ENCODE peak calls at places on chromosomes 4 and X, in six cellular contexts. V is endothelial cell of umbilical vein, L is stomach, I is breast epithelium, N is vagina, K is GM23338. D is an unnamed sample.

GRCh38 chr4:70632028-70632427 is 3.5 kb downstream of the ENAM start:
- DNase-seq in V (peak), L (no peak), I (no peak), N (no peak), K (no peak), D (no peak)

GRCh38 chrX:100648601-100649417 is 4.8 kb downstream of the SRPX2 start:
- DNase-seq in V (peak), L (no peak), I (no peak), N (no peak), K (peak), D (peak)

GRCh38 chr4:64713256-64713840 is 304.1 kb upstream of the TECRL start:
- DNase-seq in V (peak), L (no peak), I (no peak), N (no peak), K (peak), D (no peak)

GRCh38 chr4:22237155-22237751 is 278.6 kb downstream of the ADGRA3 start:
- DNase-seq in V (no peak), L (peak), I (no peak), N (no peak), K (peak), D (peak)

GRCh38 chrX:13646154-13646549 is 6.8 kb upstream of the TCEANC start:
- DNase-seq in V (peak), L (peak), I (no peak), N (no peak), K (peak), D (peak)

GRCh38 chrX:39456894-39457600 is 640.7 kb downstream of the BCOR start:
- DNase-seq in V (no peak), L (no peak), I (no peak), N (no peak), K (no peak), D (no peak)

GRCh38 chrX:117568238-117568637 is 548.4 kb downstream of the KLHL13 start:
- DNase-seq in V (no peak), L (no peak), I (no peak), N (no peak), K (no peak), D (no peak)

GRCh38 chr4:105147226-105148151 is 813 bp downstream of the TET2 start:
- DNase-seq in V (peak), L (peak), I (no peak), N (no peak), K (peak), D (peak)

GRCh38 chr4:37635155-37635554 is 51.0 kb downstream of the RELL1 start:
- DNase-seq in V (no peak), L (no peak), I (no peak), N (no peak), K (no peak), D (no peak)

GRCh38 chr4:44017422-44017739 is 431.2 kb downstream of the KCTD8 start:
- DNase-seq in V (no peak), L (no peak), I (no peak), N (no peak), K (no peak), D (no peak)

GRCh38 chr4:2716236-2716635 is 39.9 kb downstream of the TNIP2 start:
- DNase-seq in V (no peak), L (no peak), I (no peak), N (no peak), K (no peak), D (no peak)

GRCh38 chr4:102817613-102818268 is 9.6 kb downstream of the UBE2D3 start:
- DNase-seq in V (no peak), L (no peak), I (no peak), N (no peak), K (no peak), D (no peak)

GRCh38 chr4:5749568-5749967 is 38.6 kb downstream of the EVC start:
- DNase-seq in V (no peak), L (no peak), I (no peak), N (no peak), K (no peak), D (no peak)

GRCh38 chr4:5751918-5752802 is 41.2 kb downstream of the EVC start:
- DNase-seq in V (peak), L (no peak), I (no peak), N (no peak), K (peak), D (no peak)

GRCh38 chr4:5752803-5753184 is 41.8 kb downstream of the EVC start:
- DNase-seq in V (no peak), L (no peak), I (no peak), N (no peak), K (no peak), D (no peak)

GRCh38 chr4:5750052-5750950 is 39.3 kb downstream of the EVC start:
- DNase-seq in V (peak), L (no peak), I (no peak), N (no peak), K (no peak), D (no peak)

GRCh38 chr4:5751073-5751917 is 40.3 kb downstream of the EVC start:
- DNase-seq in V (no peak), L (no peak), I (no peak), N (no peak), K (peak), D (no peak)
- TF ChIP-seq CTCF in V (no peak), L (no peak), I (no peak), N (no peak), K (peak), D (no peak)

GRCh38 chr4:142129473-142129872 is 493.1 kb downstream of the IL15 start:
- DNase-seq in V (peak), L (no peak), I (no peak), N (no peak), K (no peak), D (no peak)
- H3K27ac ChIP-seq in V (no peak), L (peak), I (no peak), N (no peak), K (no peak), D (no peak)

GRCh38 chr4:7649741-7650531 is 215.2 kb upstream of the PSAPL1 start:
- DNase-seq in V (peak), L (no peak), I (no peak), N (no peak), K (no peak), D (peak)
- TF ChIP-seq POLR2AphosphoS5 in V (peak), L (no peak), I (no peak), N (peak), K (no peak), D (no peak)

DNA sequence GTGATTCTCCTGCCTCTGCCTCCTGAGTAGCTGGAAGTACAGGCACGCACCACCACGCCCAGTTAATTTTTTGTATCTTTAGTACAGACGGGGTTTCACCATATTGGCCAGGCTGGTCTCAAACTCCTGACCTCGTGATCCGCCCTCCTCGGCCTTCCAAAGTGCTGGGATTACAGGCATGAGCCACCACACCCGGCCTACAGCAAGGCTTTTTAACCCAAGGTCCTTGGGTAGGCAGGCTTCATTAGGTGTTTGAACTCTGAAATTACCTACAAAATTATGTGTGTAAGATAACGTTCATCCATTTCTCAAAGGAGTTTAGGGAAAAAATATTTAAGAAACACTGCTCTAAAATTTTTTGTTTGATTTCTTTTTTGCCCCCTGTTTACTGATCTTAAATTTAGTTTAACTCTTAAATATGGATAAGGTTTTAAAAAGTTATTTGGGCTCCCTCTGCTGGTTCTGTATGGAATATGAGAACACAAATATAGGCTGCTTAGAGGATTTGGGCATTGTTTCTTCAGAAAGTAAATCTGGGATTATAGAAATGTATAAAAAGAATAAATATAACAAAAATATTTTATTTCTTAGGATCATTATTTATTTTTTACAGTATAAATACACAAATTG is 92.8 kb downstream of the CBR4 start:
- DNase-seq in V (peak), L (no peak), I (no peak), N (no peak), K (peak), D (no peak)
- TF ChIP-seq CTCF in V (no peak), L (no peak), I (peak), N (peak), K (no peak), D (peak)

DNA sequence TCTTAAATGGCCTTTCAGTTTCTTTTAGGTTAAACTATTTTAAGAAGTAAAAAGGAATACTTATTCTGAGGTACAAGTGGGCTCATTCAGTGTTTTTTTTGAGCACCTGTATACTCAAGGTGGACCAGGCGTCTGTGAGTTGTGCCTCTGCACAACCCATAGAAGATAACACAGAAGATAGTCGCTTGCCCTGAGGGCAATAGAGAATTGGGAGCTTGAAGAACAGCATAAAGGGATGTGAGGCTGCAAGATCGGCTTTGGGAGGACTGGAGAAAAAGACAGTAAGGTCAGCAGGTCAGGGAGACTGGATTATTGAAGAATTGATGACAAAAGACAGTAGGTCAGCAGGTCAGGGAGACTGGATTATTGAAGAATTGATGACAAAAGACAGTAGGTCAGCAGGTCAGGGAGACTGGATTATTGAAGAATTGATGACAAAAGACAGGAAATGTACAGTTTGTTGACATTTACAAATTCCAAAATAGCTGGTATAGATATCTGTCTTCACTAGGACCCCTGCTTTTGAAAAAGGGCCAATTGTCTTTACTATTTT is 3.1 kb downstream of the CPE start:
- DNase-seq in V (no peak), L (no peak), I (no peak), N (no peak), K (no peak), D (no peak)
- H3K27ac ChIP-seq in V (no peak), L (no peak), I (peak), N (no peak), K (no peak), D (no peak)

GRCh38 chrX:10108288-10108687 is 48.5 kb upstream of the CLCN4 start:
- DNase-seq in V (no peak), L (no peak), I (no peak), N (no peak), K (no peak), D (no peak)

GRCh38 chrX:10110984-10111363 is 45.8 kb upstream of the CLCN4 start:
- DNase-seq in V (peak), L (no peak), I (no peak), N (no peak), K (no peak), D (no peak)

GRCh38 chrX:10111364-10112148 is 45.2 kb upstream of the CLCN4 start:
- DNase-seq in V (peak), L (no peak), I (no peak), N (no peak), K (no peak), D (peak)

GRCh38 chrX:10110316-10110932 is 46.4 kb upstream of the CLCN4 start:
- DNase-seq in V (no peak), L (no peak), I (no peak), N (no peak), K (no peak), D (no peak)

GRCh38 chrX:10109695-10110094 is 47.1 kb upstream of the CLCN4 start:
- DNase-seq in V (no peak), L (no peak), I (no peak), N (no peak), K (no peak), D (peak)
- TF ChIP-seq POLR2AphosphoS5 in V (no peak), L (peak), I (no peak), N (peak), K (no peak), D (peak)

DNA sequence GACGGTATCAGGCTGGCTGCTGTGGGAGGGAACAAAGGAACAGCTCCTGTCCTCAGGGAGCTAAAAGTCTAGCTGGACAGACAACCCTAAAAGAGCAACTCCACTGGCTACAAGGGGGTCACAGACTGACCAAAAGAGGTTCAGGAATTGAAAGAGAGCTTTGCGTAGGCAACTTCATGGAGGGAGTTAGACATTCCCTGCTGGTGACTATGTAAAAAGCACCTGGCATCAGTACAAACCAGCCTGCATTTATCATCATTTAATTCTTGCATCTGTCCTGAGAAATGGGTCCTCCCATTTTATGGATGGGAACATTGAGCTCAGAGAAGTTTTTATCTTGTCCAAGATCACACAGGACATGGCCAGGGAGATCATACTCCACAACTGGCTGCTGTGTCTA is 1.4 kb upstream of the LGI2 start:
- DNase-seq in V (no peak), L (no peak), I (no peak), N (no peak), K (no peak), D (no peak)
- TF ChIP-seq CTCF in V (no peak), L (no peak), I (no peak), N (no peak), K (no peak), D (no peak)

GRCh38 chrX:72122621-72123275 is 9.0 kb downstream of the RTL5 start:
- DNase-seq in V (no peak), L (no peak), I (no peak), N (no peak), K (no peak), D (no peak)

GRCh38 chrX:72123471-72124185 is 8.1 kb downstream of the RTL5 start:
- DNase-seq in V (peak), L (no peak), I (peak), N (no peak), K (peak), D (no peak)

GRCh38 chrX:72125331-72126047 is 6.2 kb downstream of the RTL5 start:
- DNase-seq in V (peak), L (no peak), I (no peak), N (no peak), K (no peak), D (no peak)

GRCh38 chrX:72126048-72126415 is 5.7 kb downstream of the RTL5 start:
- DNase-seq in V (peak), L (no peak), I (peak), N (no peak), K (no peak), D (no peak)

DNA sequence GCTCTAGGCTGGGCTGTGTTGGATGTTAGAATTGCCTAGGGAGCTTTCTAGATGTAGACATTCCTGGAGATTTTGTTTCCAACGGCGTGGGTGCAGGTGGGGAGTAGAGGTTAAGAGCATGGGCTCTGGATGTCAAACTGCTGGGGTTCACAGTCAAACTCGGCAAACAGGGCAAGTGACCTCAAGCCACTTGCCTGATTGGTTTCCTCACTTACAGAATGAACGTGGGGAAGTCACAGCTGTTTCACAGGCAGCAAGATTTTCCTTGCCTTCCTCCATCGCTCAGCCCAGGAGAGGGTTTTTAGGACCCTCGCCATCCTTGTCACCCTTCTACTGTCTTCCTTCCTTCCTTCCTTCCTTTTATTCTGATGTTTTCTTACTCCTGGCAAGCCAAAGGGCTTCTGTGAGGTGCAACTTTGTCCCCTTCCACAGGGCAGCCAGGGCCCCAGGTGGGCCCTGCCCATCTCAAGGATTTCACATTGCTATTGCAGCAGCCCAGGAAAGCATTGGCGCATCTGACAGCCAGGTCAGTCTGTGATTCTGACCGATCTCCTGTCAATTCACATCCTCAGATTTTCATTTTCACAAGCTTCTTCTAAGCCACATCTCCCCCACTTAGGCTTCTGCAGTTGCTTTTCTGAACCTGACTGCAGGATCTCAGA is 7.0 kb downstream of the RTL5 start:
- DNase-seq in V (no peak), L (no peak), I (no peak), N (no peak), K (no peak), D (no peak)
- H3K27ac ChIP-seq in V (no peak), L (peak), I (peak), N (peak), K (no peak), D (peak)

DNA sequence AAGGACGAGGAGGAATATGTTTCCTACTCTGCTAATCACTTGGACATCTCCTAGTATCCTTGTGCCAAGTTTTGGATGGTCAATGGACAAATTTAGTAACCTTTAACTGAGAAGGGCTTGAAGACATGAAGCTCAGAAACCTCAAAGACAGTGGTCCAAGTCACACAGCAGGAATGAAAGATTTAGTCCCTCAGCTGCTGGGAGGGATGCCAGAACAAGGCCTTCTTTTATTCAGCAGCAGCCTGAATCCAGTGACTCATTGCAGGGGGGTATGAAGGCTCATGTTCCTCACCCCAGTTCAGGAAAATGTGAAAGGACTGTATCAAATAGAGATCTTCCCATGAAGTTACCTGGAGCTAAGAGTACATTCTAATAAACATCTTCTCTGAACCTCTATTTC is 214.9 kb upstream of the UGT8 start:
- DNase-seq in V (peak), L (no peak), I (no peak), N (no peak), K (no peak), D (no peak)
- TF ChIP-seq POLR2AphosphoS5 in V (no peak), L (no peak), I (no peak), N (no peak), K (no peak), D (no peak)

D was measured in transverse colon.